ENCODE peak calls at places on chromosomes 1 and 21, in seven cellular contexts. One of them, this sample, is unnamed.

GRCh38 chr1:209291715-209292114 is 291.8 kb upstream of the CAMK1G start:
- DNase-seq in mesendoderm: no peak
- DNase-seq in OCI-LY7: no peak
- DNase-seq in HTR-8/SVneo: no peak
- DNase-seq in stimulated activated CD8-positive, alpha-beta memory T cell treated with anti-CD3 and anti-CD28 coated beads, Interleukin-4, amount 100 ng/mL, for 1 hour: no peak
- DNase-seq in GM12864: no peak
- DNase-seq in endothelial cell: no peak
- DNase-seq in this sample: no peak

GRCh38 chr1:154749078-154749760 is 120.9 kb downstream of the KCNN3 start:
- DNase-seq in endothelial cell: no peak
- DNase-seq in stimulated activated CD8-positive, alpha-beta memory T cell treated with anti-CD3 and anti-CD28 coated beads, Interleukin-4, amount 100 ng/mL, for 1 hour: no peak
- DNase-seq in HTR-8/SVneo: no peak
- DNase-seq in OCI-LY7: peak; percentile 23
- DNase-seq in mesendoderm: no peak
- DNase-seq in GM12864: no peak
- DNase-seq in this sample: no peak

GRCh38 chr1:159786966-159787365 is 6.2 kb downstream of the DUSP23 start:
- DNase-seq in GM12864: no peak
- DNase-seq in HTR-8/SVneo: no peak
- DNase-seq in endothelial cell: no peak
- DNase-seq in mesendoderm: no peak
- DNase-seq in stimulated activated CD8-positive, alpha-beta memory T cell treated with anti-CD3 and anti-CD28 coated beads, Interleukin-4, amount 100 ng/mL, for 1 hour: no peak
- DNase-seq in OCI-LY7: no peak
- DNase-seq in this sample: no peak

GRCh38 chr1:228277491-228278431 is 69.9 kb downstream of the OBSCN start:
- DNase-seq in HTR-8/SVneo: no peak
- DNase-seq in mesendoderm: no peak
- DNase-seq in GM12864: no peak
- DNase-seq in endothelial cell: no peak
- DNase-seq in OCI-LY7: no peak
- DNase-seq in stimulated activated CD8-positive, alpha-beta memory T cell treated with anti-CD3 and anti-CD28 coated beads, Interleukin-4, amount 100 ng/mL, for 1 hour: no peak
- DNase-seq in this sample: no peak

GRCh38 chr1:229130028-229130668 is 140.8 kb upstream of the RAB4A start:
- DNase-seq in stimulated activated CD8-positive, alpha-beta memory T cell treated with anti-CD3 and anti-CD28 coated beads, Interleukin-4, amount 100 ng/mL, for 1 hour: no peak
- DNase-seq in OCI-LY7: peak; percentile 40
- DNase-seq in GM12864: no peak
- DNase-seq in endothelial cell: peak; percentile 7
- DNase-seq in mesendoderm: no peak
- DNase-seq in HTR-8/SVneo: no peak
- DNase-seq in this sample: no peak

GRCh38 chr1:35452086-35452485 is 105.1 kb downstream of the KIAA0319L start:
- DNase-seq in OCI-LY7: no peak
- DNase-seq in GM12864: no peak
- DNase-seq in endothelial cell: no peak
- DNase-seq in mesendoderm: no peak
- DNase-seq in HTR-8/SVneo: no peak
- DNase-seq in stimulated activated CD8-positive, alpha-beta memory T cell treated with anti-CD3 and anti-CD28 coated beads, Interleukin-4, amount 100 ng/mL, for 1 hour: no peak
- DNase-seq in this sample: no peak

GRCh38 chr1:178916448-178917174 is 45.7 kb upstream of the ANGPTL1 start:
- DNase-seq in stimulated activated CD8-positive, alpha-beta memory T cell treated with anti-CD3 and anti-CD28 coated beads, Interleukin-4, amount 100 ng/mL, for 1 hour: no peak
- DNase-seq in HTR-8/SVneo: no peak
- DNase-seq in mesendoderm: no peak
- DNase-seq in endothelial cell: no peak
- DNase-seq in OCI-LY7: no peak
- DNase-seq in GM12864: no peak
- DNase-seq in this sample: no peak

GRCh38 chr1:235650341-235651169 is 971 bp upstream of the GNG4 start:
- DNase-seq in GM12864: no peak
- DNase-seq in stimulated activated CD8-positive, alpha-beta memory T cell treated with anti-CD3 and anti-CD28 coated beads, Interleukin-4, amount 100 ng/mL, for 1 hour: no peak
- DNase-seq in OCI-LY7: no peak
- DNase-seq in HTR-8/SVneo: peak; percentile 38
- DNase-seq in mesendoderm: peak; percentile 60
- DNase-seq in endothelial cell: peak; percentile 29
- DNase-seq in this sample: no peak

GRCh38 chr1:94225845-94226244 is 11.5 kb downstream of the ARHGAP29 start:
- DNase-seq in endothelial cell: no peak
- DNase-seq in mesendoderm: no peak
- DNase-seq in GM12864: no peak
- DNase-seq in stimulated activated CD8-positive, alpha-beta memory T cell treated with anti-CD3 and anti-CD28 coated beads, Interleukin-4, amount 100 ng/mL, for 1 hour: no peak
- DNase-seq in OCI-LY7: no peak
- DNase-seq in HTR-8/SVneo: no peak
- DNase-seq in this sample: no peak

GRCh38 chr1:22741118-22741517 is 30.5 kb downstream of the EPHB2 start:
- DNase-seq in stimulated activated CD8-positive, alpha-beta memory T cell treated with anti-CD3 and anti-CD28 coated beads, Interleukin-4, amount 100 ng/mL, for 1 hour: no peak
- DNase-seq in OCI-LY7: no peak
- DNase-seq in HTR-8/SVneo: no peak
- DNase-seq in GM12864: no peak
- DNase-seq in endothelial cell: no peak
- DNase-seq in mesendoderm: peak; percentile 84
- DNase-seq in this sample: no peak

GRCh38 chr1:203287109-203287893 is 18.0 kb upstream of the BTG2 start:
- DNase-seq in OCI-LY7: peak; percentile 96
- DNase-seq in HTR-8/SVneo: no peak
- DNase-seq in endothelial cell: peak; percentile 46
- DNase-seq in stimulated activated CD8-positive, alpha-beta memory T cell treated with anti-CD3 and anti-CD28 coated beads, Interleukin-4, amount 100 ng/mL, for 1 hour: no peak
- DNase-seq in GM12864: peak; percentile 98
- DNase-seq in mesendoderm: peak; percentile 80
- DNase-seq in this sample: no peak

GRCh38 chr1:5616366-5617178 is 375.7 kb downstream of the NPHP4 start:
- DNase-seq in HTR-8/SVneo: no peak
- DNase-seq in mesendoderm: no peak
- DNase-seq in OCI-LY7: no peak
- DNase-seq in endothelial cell: no peak
- DNase-seq in GM12864: no peak
- DNase-seq in stimulated activated CD8-positive, alpha-beta memory T cell treated with anti-CD3 and anti-CD28 coated beads, Interleukin-4, amount 100 ng/mL, for 1 hour: no peak
- DNase-seq in this sample: no peak

GRCh38 chr21:39088831-39089380 is 94.3 kb downstream of the PSMG1 start:
- DNase-seq in OCI-LY7: no peak
- DNase-seq in HTR-8/SVneo: no peak
- DNase-seq in GM12864: no peak
- DNase-seq in endothelial cell: no peak
- DNase-seq in mesendoderm: peak; percentile 26
- DNase-seq in stimulated activated CD8-positive, alpha-beta memory T cell treated with anti-CD3 and anti-CD28 coated beads, Interleukin-4, amount 100 ng/mL, for 1 hour: no peak
- DNase-seq in this sample: no peak

GRCh38 chr1:3477241-3478109 is 23.0 kb downstream of the ARHGEF16 start:
- DNase-seq in OCI-LY7: no peak
- DNase-seq in endothelial cell: peak; percentile 62
- DNase-seq in GM12864: no peak
- DNase-seq in HTR-8/SVneo: no peak
- DNase-seq in mesendoderm: peak; percentile 40
- DNase-seq in stimulated activated CD8-positive, alpha-beta memory T cell treated with anti-CD3 and anti-CD28 coated beads, Interleukin-4, amount 100 ng/mL, for 1 hour: no peak
- DNase-seq in this sample: no peak

GRCh38 chr1:89955311-89955710 is 39.6 kb upstream of the ZNF326 start:
- DNase-seq in OCI-LY7: no peak
- DNase-seq in HTR-8/SVneo: no peak
- DNase-seq in GM12864: no peak
- DNase-seq in endothelial cell: no peak
- DNase-seq in mesendoderm: no peak
- DNase-seq in stimulated activated CD8-positive, alpha-beta memory T cell treated with anti-CD3 and anti-CD28 coated beads, Interleukin-4, amount 100 ng/mL, for 1 hour: no peak
- DNase-seq in this sample: peak; percentile 64

GRCh38 chr1:32336963-32337675 is 1.1 kb upstream of the MARCKSL1 start:
- DNase-seq in GM12864: peak; percentile 59
- DNase-seq in OCI-LY7: peak; percentile 51
- DNase-seq in mesendoderm: no peak
- DNase-seq in stimulated activated CD8-positive, alpha-beta memory T cell treated with anti-CD3 and anti-CD28 coated beads, Interleukin-4, amount 100 ng/mL, for 1 hour: no peak
- DNase-seq in HTR-8/SVneo: no peak
- DNase-seq in endothelial cell: peak; percentile 23
- DNase-seq in this sample: peak; percentile 48

GRCh38 chr1:91755176-91755575 is 130.8 kb downstream of the TGFBR3 start:
- DNase-seq in OCI-LY7: no peak
- DNase-seq in mesendoderm: no peak
- DNase-seq in HTR-8/SVneo: no peak
- DNase-seq in GM12864: no peak
- DNase-seq in endothelial cell: no peak
- DNase-seq in stimulated activated CD8-positive, alpha-beta memory T cell treated with anti-CD3 and anti-CD28 coated beads, Interleukin-4, amount 100 ng/mL, for 1 hour: no peak
- DNase-seq in this sample: peak; percentile 13

GRCh38 chr1:164635784-164636729 is 77.1 kb downstream of the PBX1 start:
- DNase-seq in endothelial cell: no peak
- DNase-seq in OCI-LY7: no peak
- DNase-seq in GM12864: no peak
- DNase-seq in stimulated activated CD8-positive, alpha-beta memory T cell treated with anti-CD3 and anti-CD28 coated beads, Interleukin-4, amount 100 ng/mL, for 1 hour: no peak
- DNase-seq in HTR-8/SVneo: no peak
- DNase-seq in mesendoderm: no peak
- DNase-seq in this sample: no peak

GRCh38 chr1:238023137-238023536 is 132.4 kb upstream of the ZP4 start:
- DNase-seq in stimulated activated CD8-positive, alpha-beta memory T cell treated with anti-CD3 and anti-CD28 coated beads, Interleukin-4, amount 100 ng/mL, for 1 hour: no peak
- DNase-seq in mesendoderm: no peak
- DNase-seq in GM12864: no peak
- DNase-seq in HTR-8/SVneo: no peak
- DNase-seq in OCI-LY7: no peak
- DNase-seq in endothelial cell: no peak
- DNase-seq in this sample: no peak

GRCh38 chr1:204077979-204078696 is 5.2 kb downstream of the SOX13 start:
- DNase-seq in OCI-LY7: no peak
- DNase-seq in GM12864: no peak
- DNase-seq in endothelial cell: peak; percentile 31
- DNase-seq in mesendoderm: peak; percentile 92
- DNase-seq in stimulated activated CD8-positive, alpha-beta memory T cell treated with anti-CD3 and anti-CD28 coated beads, Interleukin-4, amount 100 ng/mL, for 1 hour: no peak
- DNase-seq in HTR-8/SVneo: no peak
- DNase-seq in this sample: peak; percentile 34

GRCh38 chr21:32483293-32483595 is 70.7 kb downstream of the EVA1C start:
- DNase-seq in endothelial cell: no peak
- DNase-seq in mesendoderm: no peak
- DNase-seq in GM12864: no peak
- DNase-seq in OCI-LY7: no peak
- DNase-seq in stimulated activated CD8-positive, alpha-beta memory T cell treated with anti-CD3 and anti-CD28 coated beads, Interleukin-4, amount 100 ng/mL, for 1 hour: no peak
- DNase-seq in HTR-8/SVneo: no peak
- DNase-seq in this sample: no peak

GRCh38 chr1:111967067-111967690 is 22.3 kb downstream of the KCND3 start:
- DNase-seq in stimulated activated CD8-positive, alpha-beta memory T cell treated with anti-CD3 and anti-CD28 coated beads, Interleukin-4, amount 100 ng/mL, for 1 hour: no peak
- DNase-seq in endothelial cell: no peak
- DNase-seq in OCI-LY7: no peak
- DNase-seq in HTR-8/SVneo: no peak
- DNase-seq in mesendoderm: no peak
- DNase-seq in GM12864: no peak
- DNase-seq in this sample: no peak

GRCh38 chr1:194952171-194952570 is 1656.1 kb downstream of the KCNT2 start:
- DNase-seq in HTR-8/SVneo: no peak
- DNase-seq in GM12864: no peak
- DNase-seq in endothelial cell: no peak
- DNase-seq in OCI-LY7: no peak
- DNase-seq in mesendoderm: no peak
- DNase-seq in stimulated activated CD8-positive, alpha-beta memory T cell treated with anti-CD3 and anti-CD28 coated beads, Interleukin-4, amount 100 ng/mL, for 1 hour: no peak
- DNase-seq in this sample: no peak

GRCh38 chr1:1901641-1902294 is 10.9 kb upstream of the GNB1 start:
- DNase-seq in mesendoderm: no peak
- DNase-seq in endothelial cell: no peak
- DNase-seq in stimulated activated CD8-positive, alpha-beta memory T cell treated with anti-CD3 and anti-CD28 coated beads, Interleukin-4, amount 100 ng/mL, for 1 hour: no peak
- DNase-seq in GM12864: no peak
- DNase-seq in OCI-LY7: no peak
- DNase-seq in HTR-8/SVneo: no peak
- DNase-seq in this sample: no peak